ENCODE peak calls at places on chromosomes 16 and 17, in seven cellular contexts. T is activated CD8-positive, alpha-beta T cell treated with anti-CD3 and anti-CD28 coated beads for 36 hours; H is NCI-H1436; C is mesothelial cell of epicardium; V is Daoy; E is AG09319; X is HepG2. I is an unnamed sample.

GRCh38 chr16:48903054-48903453 is 293.1 kb upstream of the N4BP1 start:
- DNase-seq in T (no peak), E (no peak), V (no peak), X (no peak), C (no peak), H (peak), I (no peak)

GRCh38 chr17:4074831-4075495 is 67.9 kb downstream of the ZZEF1 start:
- DNase-seq in T (no peak), X (peak), C (no peak), E (no peak), V (peak), H (peak), I (no peak)

GRCh38 chr16:4303973-4304372 is 11.9 kb upstream of the GLIS2 start:
- DNase-seq in E (no peak), C (no peak), H (no peak), X (no peak), T (no peak), V (no peak), I (no peak)

GRCh38 chr17:14201595-14201994 is 35.1 kb downstream of the CDRT15 start:
- DNase-seq in E (no peak), C (no peak), H (no peak), X (no peak), V (no peak), T (peak), I (no peak)

GRCh38 chr16:50781518-50781917 is 39.6 kb downstream of the CYLD start:
- DNase-seq in V (no peak), X (no peak), H (no peak), C (no peak), T (no peak), E (no peak), I (no peak)

GRCh38 chr16:68707341-68708152 is 29.5 kb upstream of the CDH1 start:
- DNase-seq in X (peak), E (no peak), C (no peak), V (peak), T (no peak), H (peak), I (no peak)

GRCh38 chr16:76577003-76577402 is 299.8 kb downstream of the CNTNAP4 start:
- DNase-seq in V (peak), X (no peak), E (no peak), T (no peak), H (no peak), C (no peak), I (no peak)

GRCh38 chr17:76402711-76403110 is 18.3 kb downstream of the SPHK1 start:
- DNase-seq in C (no peak), E (no peak), T (no peak), V (no peak), H (no peak), X (no peak), I (no peak)

GRCh38 chr17:81616877-81617276 is 20.0 kb downstream of the NPLOC4 start:
- DNase-seq in T (no peak), E (no peak), C (no peak), V (no peak), X (no peak), H (no peak), I (no peak)

GRCh38 chr16:55765161-55765560 is 67.7 kb downstream of the CES1 start:
- DNase-seq in C (no peak), V (no peak), H (no peak), T (no peak), X (no peak), E (no peak), I (no peak)

GRCh38 chr16:55835578-55835977 is 2.7 kb upstream of the CES1 start:
- DNase-seq in T (no peak), X (peak), C (no peak), E (no peak), H (no peak), V (no peak), I (no peak)

GRCh38 chr16:88508376-88508867 is 55.3 kb downstream of the ZFPM1 start:
- DNase-seq in C (no peak), T (no peak), E (no peak), X (peak), V (no peak), H (no peak), I (no peak)

I was measured in activated T-cell treated with anti-CD3 and anti-CD28 coated beads, Interleukin-2, amount 50 U/mL, for 24 hours.